ENCODE peak calls at places on chromosome 14, in six cellular contexts. R, O, L, C, S and Z are unnamed samples.

GRCh38 chr14:106586098-106586704 is 1059.8 kb downstream of the TMEM121 start:
- DNase-seq in R (no peak), O (no peak), L (no peak), C (peak), S (no peak), Z (peak)

GRCh38 chr14:31243860-31244259 is 36.3 kb upstream of the HECTD1 start:
- DNase-seq in R (no peak), O (no peak), L (no peak), C (no peak), S (no peak), Z (no peak)

GRCh38 chr14:64645220-64645891 is 58.9 kb upstream of the PLEKHG3 start:
- DNase-seq in R (peak), O (no peak), L (peak), C (peak), S (peak), Z (no peak)

GRCh38 chr14:102026934-102027333 is 59.9 kb downstream of the HSP90AA1 start:
- DNase-seq in R (no peak), O (no peak), L (no peak), C (no peak), S (no peak), Z (no peak)

GRCh38 chr14:29321646-29322045 is 555.1 kb downstream of the FOXG1 start:
- DNase-seq in R (no peak), O (no peak), L (peak), C (no peak), S (no peak), Z (no peak)

GRCh38 chr14:68688872-68689371 is 103.9 kb downstream of the ZFP36L1 start:
- DNase-seq in R (no peak), O (no peak), L (peak), C (no peak), S (peak), Z (peak)

GRCh38 chr14:104237651-104238423 is 99.5 kb downstream of the KIF26A start:
- DNase-seq in R (no peak), O (no peak), L (no peak), C (no peak), S (peak), Z (peak)

GRCh38 chr14:80636071-80636470 is 305.5 kb downstream of the CEP128 start:
- DNase-seq in R (no peak), O (no peak), L (peak), C (no peak), S (no peak), Z (no peak)

GRCh38 chr14:40679256-40679655 is 927.4 kb upstream of the LRFN5 start:
- DNase-seq in R (no peak), O (no peak), L (no peak), C (no peak), S (no peak), Z (no peak)

GRCh38 chr14:34363733-34364134 is 98.3 kb downstream of the SPTSSA start:
- DNase-seq in R (no peak), O (no peak), L (peak), C (no peak), S (no peak), Z (no peak)

GRCh38 chr14:72024043-72024407 is 91.8 kb downstream of the RGS6 start:
- DNase-seq in R (peak), O (peak), L (peak), C (peak), S (no peak), Z (no peak)

GRCh38 chr14:69439516-69440270 is 41.2 kb downstream of the SLC39A9 start:
- DNase-seq in R (no peak), O (no peak), L (no peak), C (no peak), S (no peak), Z (no peak)

GRCh38 chr14:20557212-20557542 is 3.7 kb downstream of the RNASE9 start:
- DNase-seq in R (no peak), O (no peak), L (no peak), C (no peak), S (no peak), Z (no peak)